ENCODE peak calls at places on chromosome 13, in five cellular contexts. R is psoas muscle, I is WERI-Rb-1, G is GM23338, E is left ventricle myocardium inferior. T is an unnamed sample. For H3K27me3 and H3K36me3, the result is how much of the 10 kb centered on the place peaks cover.

GRCh38 chr13:79258489-79258888 is 147.6 kb downstream of the RBM26 start:
- DNase-seq in I (no peak), G (no peak), R (no peak), E (no peak), T (no peak)

GRCh38 chr13:108777421-108778420 is 148.3 kb downstream of the MYO16 start:
- DNase-seq in R (no peak), I (no peak), G (peak), E (no peak), T (peak)

GRCh38 chr13:80334582-80335260 is 6.2 kb downstream of the SPRY2 start:
- DNase-seq in G (no peak), E (no peak), R (no peak), I (no peak), T (no peak)

GRCh38 chr13:98239156-98240076 is 62.3 kb upstream of the RNF113B start:
- DNase-seq in E (no peak), G (peak), R (no peak), I (no peak), T (peak)

GRCh38 chr13:109212630-109213029 is 573.8 kb downstream of the IRS2 start:
- DNase-seq in E (no peak), R (no peak), G (no peak), I (no peak), T (no peak)

GRCh38 chr13:21971662-21972635 is 301.1 kb downstream of the FGF9 start:
- DNase-seq in I (no peak), G (no peak), R (no peak), E (no peak), T (no peak)

GRCh38 chr13:44451651-44452050 is 78.0 kb downstream of the SERP2 start:
- DNase-seq in G (no peak), E (no peak), I (no peak), R (no peak), T (no peak)

GRCh38 chr13:107716741-107717140 is 498.6 kb downstream of the LIG4 start:
- DNase-seq in R (no peak), G (no peak), E (no peak), I (no peak), T (no peak)

GRCh38 chr13:50708461-50708860 is 135.0 kb downstream of the DLEU7 start:
- DNase-seq in E (no peak), R (no peak), G (no peak), I (no peak), T (no peak)

GRCh38 chr13:20940083-20940482 is 37.5 kb upstream of the XPO4 start:
- DNase-seq in E (no peak), R (no peak), I (no peak), G (no peak), T (no peak)

GRCh38 chr13:75724742-75725504 is 88.8 kb downstream of the LMO7 start:
- DNase-seq in G (no peak), I (no peak), R (no peak), E (no peak), T (no peak)

GRCh38 chr13:47846886-47847285 is 154.2 kb downstream of the SUCLA2 start:
- DNase-seq in I (no peak), R (no peak), G (no peak), E (no peak), T (no peak)

GRCh38 chr13:109734002-109734785 is 52.2 kb downstream of the IRS2 start:
- DNase-seq in E (no peak), G (no peak), R (no peak), I (no peak), T (peak)

GRCh38 chr13:24997367-24997967 is 98.5 kb upstream of the PABPC3 start:
- DNase-seq in G (peak), I (peak), R (no peak), E (no peak), T (peak)

GRCh38 chr13:67971291-67971690 is 741.2 kb upstream of the PCDH9 start:
- DNase-seq in G (peak), R (no peak), I (no peak), E (no peak), T (no peak)

DNA sequence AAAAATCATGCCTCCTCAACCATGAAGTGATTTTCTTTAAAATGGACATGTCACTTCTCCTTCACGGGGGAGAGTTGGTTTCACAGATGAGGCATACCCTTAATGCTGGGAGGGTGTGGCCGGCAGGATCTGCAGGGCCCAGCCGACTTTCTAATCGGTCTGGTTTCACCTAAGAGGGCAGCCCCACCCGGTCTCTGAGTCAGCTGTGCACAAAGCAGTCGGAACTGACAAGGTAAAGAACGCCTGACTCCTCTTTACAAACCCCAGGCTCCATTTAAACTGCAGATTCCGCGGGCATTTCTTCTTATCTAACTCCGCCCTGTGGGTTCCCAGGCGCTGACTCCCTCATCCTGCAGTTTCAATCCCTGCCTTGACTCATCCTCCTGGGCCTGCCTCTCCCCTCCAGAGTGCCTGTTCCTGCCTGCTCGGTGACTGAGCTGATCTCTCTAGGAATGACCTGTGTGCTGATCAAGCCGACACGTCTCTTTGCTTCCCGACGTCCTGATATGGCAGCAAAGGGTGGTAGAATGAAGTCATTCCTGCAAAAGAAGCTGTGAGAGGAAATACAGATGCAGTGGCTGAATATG is 63.4 kb downstream of the EFNB2 start:
- DNase-seq in G (peak), R (peak), I (no peak), E (no peak), T (peak)
- H3K4me3 ChIP-seq in G (no peak), R (no peak), I (no peak), E (peak), T (no peak)

GRCh38 chr13:27965740-27966640 is 3.1 kb downstream of the CDX2 start:
- DNase-seq in G (peak), E (no peak), I (no peak), R (no peak), T (peak)
- H3K27me3 ChIP-seq in G (half or more), E (half or more), I (half or more), R (half or more), T (half or more)

DNA sequence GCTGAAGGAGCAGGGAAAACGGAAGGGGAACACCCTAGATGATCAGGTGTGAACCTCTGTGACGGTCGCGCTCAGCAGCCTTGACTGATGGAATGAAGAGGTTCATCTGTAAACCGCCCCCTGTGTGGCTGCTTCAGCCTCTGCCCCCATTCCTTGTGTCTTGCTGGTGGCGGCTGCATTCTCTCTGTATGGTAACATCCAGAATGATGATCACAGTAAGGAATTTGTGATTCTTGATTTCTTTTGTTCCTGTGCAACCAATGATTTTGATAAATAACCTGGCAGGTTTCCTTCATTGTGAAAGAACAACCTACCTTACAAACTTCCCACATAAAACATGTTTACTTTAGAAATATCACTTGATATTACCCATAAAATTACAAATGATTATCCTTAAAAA is 118.7 kb upstream of the MCF2L start:
- DNase-seq in R (no peak), G (no peak), E (no peak), I (no peak), T (no peak)
- H3K36me3 ChIP-seq in R (under half), G (under half), E (half or more), I (under half), T (under half)

DNA sequence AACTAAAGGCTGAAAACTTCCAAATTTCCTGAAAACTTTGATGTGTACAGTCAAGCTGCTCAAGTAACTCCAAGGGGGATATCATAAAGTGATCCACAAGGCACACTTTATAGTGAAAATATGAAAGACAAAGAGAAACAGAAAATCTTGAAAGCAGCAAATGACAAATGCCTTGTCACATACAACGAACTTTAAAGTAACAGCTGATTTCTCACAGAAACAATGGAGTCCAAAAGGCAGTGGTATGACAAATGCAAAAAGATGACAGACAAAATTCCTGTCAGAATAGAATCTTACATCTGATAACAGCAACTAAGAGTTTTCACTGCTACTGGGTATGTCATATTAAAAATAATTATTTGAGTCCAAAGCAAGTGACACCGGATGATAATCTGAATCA is 1602.3 kb upstream of the PRR20A start:
- DNase-seq in R (no peak), G (no peak), E (no peak), I (no peak), T (no peak)
- H3K4me3 ChIP-seq in R (no peak), G (no peak), E (no peak), I (no peak), T (no peak)